ENCODE peak calls at places on chromosomes 6 and 20, in six cellular contexts. Y is HCT116, U is SK-N-SH, I is GM12878, T is HepG2, E is H1. B is an unnamed sample.

GRCh38 chr20:57678340-57678739 is 31.5 kb downstream of the PMEPA1 start:
- DNase-seq in T (no peak), I (no peak), E (no peak), U (peak; percentile 87), Y (no peak), B (no peak)

GRCh38 chr20:47336013-47336754 is 20.3 kb downstream of the ZMYND8 start:
- DNase-seq in I (no peak), U (no peak), E (no peak), Y (no peak), T (no peak), B (no peak)

GRCh38 chr6:7235712-7236311 is 77.2 kb downstream of the SSR1 start:
- DNase-seq in U (no peak), E (no peak), T (no peak), I (no peak), Y (no peak), B (peak; percentile 85)

GRCh38 chr6:119862719-119863118 is 513.2 kb upstream of the MAN1A1 start:
- DNase-seq in Y (no peak), T (no peak), I (no peak), U (no peak), E (no peak), B (no peak)

GRCh38 chr6:38262609-38263008 is 377.1 kb downstream of the BTBD9 start:
- DNase-seq in U (no peak), Y (no peak), I (no peak), E (no peak), T (no peak), B (no peak)

GRCh38 chr6:6546318-6547110 is 42.0 kb upstream of the LY86 start:
- DNase-seq in U (peak; percentile 52), I (no peak), T (no peak), Y (no peak), E (peak; percentile 75), B (peak; percentile 30)

GRCh38 chr6:124964084-124964763 is 2.0 kb downstream of the RNF217 start:
- DNase-seq in E (no peak), Y (no peak), I (no peak), T (peak; percentile 80), U (no peak), B (no peak)

GRCh38 chr6:45998524-45998923 is 17.1 kb downstream of the CLIC5 start:
- DNase-seq in E (no peak), I (no peak), Y (no peak), U (no peak), T (no peak), B (no peak)

GRCh38 chr20:48463096-48463710 is 364.6 kb downstream of the PREX1 start:
- DNase-seq in T (no peak), Y (no peak), E (no peak), U (no peak), I (no peak), B (no peak)

GRCh38 chr6:126788961-126789365 is 329.5 kb upstream of the RSPO3 start:
- DNase-seq in I (no peak), U (no peak), E (no peak), T (no peak), Y (no peak), B (no peak)

GRCh38 chr6:126787635-126788034 is 330.8 kb upstream of the RSPO3 start:
- DNase-seq in E (no peak), T (no peak), I (no peak), Y (no peak), U (no peak), B (no peak)

GRCh38 chr6:126781582-126781981 is 336.9 kb upstream of the RSPO3 start:
- DNase-seq in E (no peak), Y (no peak), T (no peak), U (no peak), I (no peak), B (no peak)

GRCh38 chr6:126786262-126786661 is 332.2 kb upstream of the RSPO3 start:
- DNase-seq in T (no peak), Y (no peak), E (no peak), I (no peak), U (no peak), B (no peak)
- TF ChIP-seq JUND in T (no peak), Y (no peak), E (no peak), I (no peak), U (no peak), B (no peak)

GRCh38 chr6:36655073-36655847 is 23.3 kb upstream of the CDKN1A start:
- DNase-seq in I (no peak), U (peak; percentile 80), Y (no peak), T (no peak), E (no peak), B (no peak)

GRCh38 chr6:36656441-36656840 is 22.1 kb upstream of the CDKN1A start:
- DNase-seq in E (no peak), I (no peak), T (no peak), U (no peak), Y (no peak), B (no peak)

GRCh38 chr6:36657265-36657664 is 21.2 kb upstream of the CDKN1A start:
- DNase-seq in E (no peak), I (no peak), U (no peak), Y (no peak), T (no peak), B (no peak)

GRCh38 chr6:36659271-36659670 is 19.2 kb upstream of the CDKN1A start:
- DNase-seq in E (no peak), I (no peak), T (no peak), U (no peak), Y (no peak), B (no peak)

GRCh38 chr6:36657942-36658544 is 20.5 kb upstream of the CDKN1A start:
- DNase-seq in I (no peak), T (no peak), E (no peak), U (no peak), Y (no peak), B (no peak)
- TF ChIP-seq JUND in I (no peak), T (no peak), E (no peak), U (no peak), Y (no peak), B (no peak)

DNA sequence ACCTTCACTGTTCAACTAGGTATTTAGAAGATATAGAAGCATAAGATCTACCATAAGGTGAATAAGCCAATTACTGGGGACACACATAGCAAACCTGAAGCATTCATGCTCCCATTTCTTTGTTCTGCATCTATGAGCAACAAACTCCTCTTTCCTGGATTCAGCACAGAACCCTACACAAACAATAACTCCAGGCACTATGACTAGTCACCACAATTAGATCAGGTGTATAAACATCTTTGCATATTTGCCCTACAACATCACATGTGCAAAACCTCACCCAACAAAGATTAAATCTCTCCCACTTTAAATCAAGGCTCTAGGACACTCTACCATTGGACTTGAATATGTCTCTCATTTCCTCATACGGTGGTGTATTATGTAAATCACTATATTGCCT is 652.3 kb downstream of the EPHA7 start:
- DNase-seq in U (no peak), I (no peak), T (no peak), E (no peak), Y (no peak), B (no peak)
- TF ChIP-seq JUND in U (no peak), I (no peak), T (no peak), E (no peak), Y (no peak), B (peak; percentile 34)

DNA sequence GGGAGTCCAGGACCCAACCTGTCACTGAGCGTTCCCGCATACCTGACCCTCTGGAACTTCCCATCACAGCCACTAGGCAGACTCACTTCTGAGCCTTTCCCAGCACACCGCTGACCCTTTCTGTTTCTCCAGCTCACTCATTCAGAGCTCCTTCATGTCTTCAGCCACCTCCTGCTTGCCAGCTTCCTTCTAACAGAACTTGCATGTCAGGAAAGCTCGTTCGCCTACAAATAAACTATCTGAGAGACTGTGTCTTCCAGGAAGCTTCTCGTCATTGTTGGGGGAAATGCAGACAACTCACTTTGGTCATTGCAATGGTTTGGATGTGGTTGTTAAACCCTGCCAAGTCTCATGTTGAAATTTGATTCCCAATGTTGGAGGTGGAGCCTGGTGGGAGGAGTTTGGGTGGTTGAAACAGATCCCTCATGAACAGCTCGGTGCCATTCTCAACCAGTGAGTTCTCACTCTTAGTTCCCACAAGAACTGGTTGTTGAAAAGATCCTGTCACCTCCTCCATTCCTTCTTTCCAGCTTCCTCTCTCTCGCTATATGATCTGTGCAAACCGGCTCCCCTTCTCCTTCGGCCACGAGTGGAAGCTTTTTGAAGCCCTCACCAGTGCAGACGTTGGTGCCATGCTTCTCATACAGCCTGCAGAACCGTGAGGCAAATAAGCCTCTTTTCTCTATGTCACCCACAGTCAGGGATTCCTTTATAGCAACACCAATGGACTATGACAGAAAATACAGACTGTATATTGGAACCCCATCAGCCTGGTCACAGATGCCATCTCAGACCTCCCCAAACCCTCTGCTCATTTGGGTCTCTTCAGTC is 1.4 kb upstream of the MUC21 start:
- DNase-seq in Y (no peak), E (peak; percentile 68), T (peak; percentile 37), U (no peak), I (no peak), B (peak; percentile 87)
- TF ChIP-seq JUND in Y (no peak), E (no peak), T (no peak), U (no peak), I (no peak), B (no peak)

GRCh38 chr6:89745728-89746127 is 73.9 kb downstream of the MDN1 start:
- DNase-seq in E (no peak), I (no peak), T (no peak), U (no peak), Y (no peak), B (no peak)
- TF ChIP-seq JUND in E (no peak), I (no peak), T (no peak), U (no peak), Y (no peak), B (no peak)